ENCODE peak calls at places on chromosomes 5 and 9, in nine cellular contexts. V, L, J, X, S, U, R, T and A are unnamed samples.

GRCh38 chr5:93607367-93608258 is 24.6 kb downstream of the NR2F1 start:
- DNase-seq in V (peak), L (peak), J (peak), X (no peak), S (peak), U (no peak), R (no peak), T (peak), A (no peak)

GRCh38 chr5:111762895-111763294 is 5.9 kb upstream of the NREP start:
- DNase-seq in V (no peak), L (peak), J (no peak), X (no peak), S (no peak), U (no peak), R (no peak), T (no peak), A (no peak)

GRCh38 chr9:71685988-71686387 is 82.3 kb downstream of the CEMIP2 start:
- DNase-seq in V (no peak), L (no peak), J (no peak), X (no peak), S (no peak), U (no peak), R (no peak), T (no peak), A (no peak)

GRCh38 chr5:77852514-77853352 is 76.6 kb upstream of the TBCA start:
- DNase-seq in V (peak), L (peak), J (peak), X (peak), S (peak), U (peak), R (peak), T (no peak), A (no peak)

GRCh38 chr5:40124367-40124766 is 555.3 kb upstream of the PTGER4 start:
- DNase-seq in V (no peak), L (peak), J (no peak), X (peak), S (no peak), U (no peak), R (no peak), T (no peak), A (no peak)

GRCh38 chr9:107033974-107034373 is 171.0 kb downstream of the ZNF462 start:
- DNase-seq in V (no peak), L (no peak), J (no peak), X (no peak), S (no peak), U (no peak), R (no peak), T (no peak), A (no peak)

GRCh38 chr5:138461343-138462125 is 3.7 kb upstream of the EGR1 start:
- DNase-seq in V (no peak), L (peak), J (peak), X (no peak), S (peak), U (no peak), R (no peak), T (peak), A (no peak)

GRCh38 chr5:112594941-112595340 is 142.7 kb upstream of the APC start:
- DNase-seq in V (no peak), L (no peak), J (no peak), X (no peak), S (no peak), U (no peak), R (no peak), T (no peak), A (no peak)

GRCh38 chr5:151155777-151156731 is 1.5 kb downstream of the ANXA6 start:
- DNase-seq in V (no peak), L (peak), J (peak), X (no peak), S (peak), U (no peak), R (peak), T (no peak), A (no peak)

GRCh38 chr5:8306289-8306688 is 437.3 kb downstream of the MTRR start:
- DNase-seq in V (no peak), L (no peak), J (no peak), X (no peak), S (no peak), U (no peak), R (no peak), T (no peak), A (no peak)

GRCh38 chr5:111829701-111830100 is 72.7 kb upstream of the NREP start:
- DNase-seq in V (no peak), L (peak), J (peak), X (no peak), S (peak), U (no peak), R (no peak), T (peak), A (no peak)

GRCh38 chr5:135747824-135748223 is 86.6 kb upstream of the SLC25A48 start:
- DNase-seq in V (no peak), L (no peak), J (no peak), X (no peak), S (no peak), U (no peak), R (no peak), T (no peak), A (no peak)

GRCh38 chr5:28390341-28390740 is 1352.0 kb upstream of the CDH9 start:
- DNase-seq in V (no peak), L (no peak), J (no peak), X (no peak), S (no peak), U (no peak), R (no peak), T (no peak), A (peak)

GRCh38 chr9:122402403-122403268 is 31.8 kb downstream of the PTGS1 start:
- DNase-seq in V (no peak), L (peak), J (peak), X (no peak), S (peak), U (no peak), R (no peak), T (peak), A (no peak)

GRCh38 chr5:14171091-14171490 is 27.9 kb downstream of the TRIO start:
- DNase-seq in V (no peak), L (peak), J (no peak), X (no peak), S (no peak), U (no peak), R (no peak), T (no peak), A (no peak)

GRCh38 chr5:162593881-162594280 is 526.3 kb downstream of the GABRG2 start:
- DNase-seq in V (peak), L (no peak), J (no peak), X (no peak), S (no peak), U (no peak), R (no peak), T (no peak), A (peak)

GRCh38 chr9:118109542-118109941 is 405.3 kb downstream of the TLR4 start:
- DNase-seq in V (no peak), L (no peak), J (no peak), X (no peak), S (no peak), U (no peak), R (no peak), T (no peak), A (no peak)

GRCh38 chr5:118968406-118968911 is 19.9 kb downstream of the DTWD2 start:
- DNase-seq in V (no peak), L (no peak), J (no peak), X (no peak), S (no peak), U (no peak), R (no peak), T (no peak), A (no peak)

GRCh38 chr5:164679461-164679860 is 1174.0 kb downstream of the MAT2B start:
- DNase-seq in V (no peak), L (no peak), J (no peak), X (no peak), S (no peak), U (no peak), R (no peak), T (no peak), A (no peak)

GRCh38 chr5:58294598-58295298 is 165.1 kb downstream of the PLK2 start:
- DNase-seq in V (no peak), L (peak), J (no peak), X (no peak), S (peak), U (no peak), R (no peak), T (peak), A (no peak)

GRCh38 chr5:125176005-125176390 is 429.6 kb upstream of the ZNF608 start:
- DNase-seq in V (no peak), L (no peak), J (no peak), X (no peak), S (no peak), U (no peak), R (no peak), T (peak), A (no peak)

GRCh38 chr9:96009690-96010477 is 134.4 kb downstream of the ERCC6L2 start:
- DNase-seq in V (no peak), L (peak), J (no peak), X (no peak), S (peak), U (no peak), R (no peak), T (no peak), A (no peak)

GRCh38 chr5:53194086-53194485 is 84.5 kb upstream of the MOCS2 start:
- DNase-seq in V (no peak), L (no peak), J (no peak), X (no peak), S (no peak), U (no peak), R (no peak), T (no peak), A (no peak)

GRCh38 chr5:7078901-7079300 is 317.0 kb upstream of the ADCY2 start:
- DNase-seq in V (no peak), L (no peak), J (no peak), X (peak), S (no peak), U (no peak), R (no peak), T (no peak), A (peak)

GRCh38 chr9:115689331-115689730 is 464.3 kb upstream of the PAPPA start:
- DNase-seq in V (no peak), L (no peak), J (no peak), X (no peak), S (no peak), U (no peak), R (no peak), T (no peak), A (no peak)

GRCh38 chr5:96652769-96653455 is 9.3 kb upstream of the CAST start:
- DNase-seq in V (no peak), L (no peak), J (no peak), X (no peak), S (no peak), U (no peak), R (no peak), T (peak), A (no peak)

GRCh38 chr5:179181988-179182387 is 121.8 kb downstream of the ZNF354C start:
- DNase-seq in V (no peak), L (no peak), J (no peak), X (no peak), S (no peak), U (no peak), R (no peak), T (no peak), A (no peak)

GRCh38 chr9:5608298-5609254 is 20.3 kb upstream of the RIC1 start:
- DNase-seq in V (no peak), L (peak), J (peak), X (no peak), S (no peak), U (no peak), R (no peak), T (no peak), A (no peak)

GRCh38 chr5:79699766-79700400 is 10.2 kb downstream of the CMYA5 start:
- DNase-seq in V (no peak), L (no peak), J (no peak), X (no peak), S (no peak), U (no peak), R (no peak), T (no peak), A (no peak)

GRCh38 chr9:132008871-132009812 is 70.5 kb downstream of the MED27 start:
- DNase-seq in V (no peak), L (no peak), J (no peak), X (no peak), S (no peak), U (no peak), R (no peak), T (peak), A (no peak)

GRCh38 chr9:117957267-117957666 is 253.1 kb downstream of the TLR4 start:
- DNase-seq in V (no peak), L (no peak), J (no peak), X (no peak), S (no peak), U (no peak), R (no peak), T (peak), A (no peak)

GRCh38 chr9:7273575-7273974 is 515.8 kb downstream of the KDM4C start:
- DNase-seq in V (peak), L (peak), J (peak), X (no peak), S (no peak), U (no peak), R (no peak), T (no peak), A (no peak)

GRCh38 chr5:168159425-168159824 is 132.0 kb upstream of the WWC1 start:
- DNase-seq in V (no peak), L (no peak), J (no peak), X (no peak), S (no peak), U (no peak), R (no peak), T (no peak), A (no peak)

GRCh38 chr5:3386676-3387075 is 209.0 kb upstream of the IRX1 start:
- DNase-seq in V (no peak), L (no peak), J (no peak), X (no peak), S (no peak), U (no peak), R (no peak), T (no peak), A (no peak)

GRCh38 chr5:139828207-139828895 is 32.7 kb downstream of the PSD2 start:
- DNase-seq in V (no peak), L (no peak), J (no peak), X (no peak), S (no peak), U (peak), R (no peak), T (no peak), A (no peak)

GRCh38 chr9:17843236-17843635 is 264.4 kb downstream of the SH3GL2 start:
- DNase-seq in V (no peak), L (no peak), J (no peak), X (no peak), S (no peak), U (no peak), R (no peak), T (no peak), A (peak)

GRCh38 chr5:159427180-159428012 is 97.1 kb upstream of the IL12B start:
- DNase-seq in V (no peak), L (no peak), J (no peak), X (no peak), S (no peak), U (no peak), R (no peak), T (no peak), A (no peak)